ENCODE peak calls at places on chromosomes 11 and 22, in six cellular contexts. S, Y, D, W, V and M are unnamed samples.

GRCh38 chr11:1922411-1923113 is 3.1 kb downstream of the TNNT3 start:
- DNase-seq in S (no peak), Y (no peak), D (no peak), W (no peak), V (no peak), M (peak; percentile 34)

GRCh38 chr11:132987936-132988335 is 544.4 kb downstream of the OPCML start:
- DNase-seq in S (no peak), Y (no peak), D (no peak), W (no peak), V (no peak), M (no peak)

GRCh38 chr11:128411149-128411548 is 176.2 kb downstream of the ETS1 start:
- DNase-seq in S (no peak), Y (no peak), D (no peak), W (no peak), V (no peak), M (no peak)

GRCh38 chr11:69086741-69087524 is 38.2 kb downstream of the TPCN2 start:
- DNase-seq in S (no peak), Y (no peak), D (no peak), W (no peak), V (no peak), M (no peak)

GRCh38 chr11:14373941-14374646 is 15.1 kb upstream of the RRAS2 start:
- DNase-seq in S (no peak), Y (peak; percentile 21), D (no peak), W (peak; percentile 38), V (no peak), M (no peak)

GRCh38 chr22:37492428-37493344 is 6.5 kb upstream of the MFNG start:
- DNase-seq in S (peak; percentile 62), Y (peak; percentile 37), D (peak; percentile 50), W (no peak), V (no peak), M (peak; percentile 57)

GRCh38 chr11:66910016-66910415 is 48.2 kb downstream of the PC start:
- DNase-seq in S (no peak), Y (no peak), D (no peak), W (no peak), V (no peak), M (no peak)

GRCh38 chr22:19361501-19362103 is 69.9 kb downstream of the HIRA start:
- DNase-seq in S (no peak), Y (no peak), D (no peak), W (no peak), V (peak; percentile 82), M (peak; percentile 25)

GRCh38 chr22:46577361-46578249 is 40.2 kb upstream of the CELSR1 start:
- DNase-seq in S (no peak), Y (no peak), D (peak; percentile 27), W (no peak), V (no peak), M (peak; percentile 35)

GRCh38 chr11:102912482-102912830 is 37.7 kb upstream of the MMP12 start:
- DNase-seq in S (no peak), Y (no peak), D (no peak), W (no peak), V (no peak), M (no peak)

GRCh38 chr22:38504731-38505594 is 1.1 kb downstream of the DDX17 start:
- DNase-seq in S (no peak), Y (peak; percentile 55), D (peak; percentile 62), W (peak; percentile 53), V (no peak), M (peak; percentile 72)

GRCh38 chr11:47123094-47123493 is 53.6 kb downstream of the ARFGAP2 start:
- DNase-seq in S (no peak), Y (no peak), D (no peak), W (no peak), V (no peak), M (no peak)

GRCh38 chr22:44724859-44725258 is 22.9 kb downstream of the PRR5 start:
- DNase-seq in S (no peak), Y (no peak), D (no peak), W (no peak), V (no peak), M (no peak)
- TF ChIP-seq CTCF in S (no peak), Y (no peak), D (no peak), W (no peak), V (no peak), M (no peak)

GRCh38 chr22:43862074-43862881 is at the start of gene SULT4A1:
- DNase-seq in S (no peak), Y (no peak), D (peak; percentile 47), W (no peak), V (no peak), M (no peak)
- H3K4me3 ChIP-seq in S (peak within 1 kb of the TSS; percentile 23), Y (no peak within 1 kb of the TSS), D (no peak within 1 kb of the TSS), W (no peak within 1 kb of the TSS), V (no peak within 1 kb of the TSS), M (no peak within 1 kb of the TSS)

GRCh38 chr11:113613619-113614018 is 92.5 kb downstream of the TMPRSS5 start:
- DNase-seq in S (no peak), Y (no peak), D (peak; percentile 37), W (no peak), V (no peak), M (peak; percentile 60)

GRCh38 chr11:113614097-113614496 is 92.0 kb downstream of the TMPRSS5 start:
- DNase-seq in S (no peak), Y (no peak), D (no peak), W (no peak), V (no peak), M (no peak)

GRCh38 chr11:113615098-113615497 is 91.0 kb downstream of the TMPRSS5 start:
- DNase-seq in S (no peak), Y (no peak), D (peak; percentile 45), W (no peak), V (no peak), M (no peak)

GRCh38 chr11:113615773-113616172 is 90.3 kb downstream of the TMPRSS5 start:
- DNase-seq in S (no peak), Y (no peak), D (no peak), W (no peak), V (no peak), M (no peak)

GRCh38 chr11:113618360-113618759 is 87.7 kb downstream of the TMPRSS5 start:
- DNase-seq in S (no peak), Y (no peak), D (no peak), W (no peak), V (no peak), M (no peak)
- TF ChIP-seq MYC in S (no peak), Y (no peak), D (no peak), W (no peak), V (no peak), M (no peak)

GRCh38 chr11:3195251-3196160 is 23.1 kb downstream of the MRGPRG start:
- DNase-seq in S (no peak), Y (peak; percentile 23), D (no peak), W (peak; percentile 20), V (no peak), M (peak; percentile 57)
- TF ChIP-seq CTCF in S (no peak), Y (peak; percentile 52), D (peak; percentile 35), W (peak; percentile 56), V (no peak), M (peak; percentile 35)

DNA sequence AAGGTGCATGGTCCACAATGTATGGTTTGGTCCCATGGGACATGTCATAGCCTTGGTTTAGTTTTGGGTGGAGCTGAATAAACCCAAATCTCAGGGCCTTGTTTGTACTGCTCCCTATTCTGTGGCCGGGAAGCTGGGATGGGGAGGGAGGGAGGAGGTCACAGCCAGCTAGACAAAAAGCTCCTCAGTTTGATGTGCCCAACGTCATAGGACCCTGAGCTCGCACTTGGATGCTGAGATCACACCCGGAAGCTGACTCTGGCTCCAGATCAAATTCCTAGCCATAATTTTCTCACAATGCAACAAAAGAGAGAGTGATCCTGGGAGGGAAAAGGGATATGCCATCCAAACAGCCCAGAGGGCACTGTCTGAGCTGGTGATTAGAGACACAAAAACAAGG is 1.5 kb downstream of the HSPB2 start:
- DNase-seq in S (no peak), Y (peak; percentile 61), D (no peak), W (peak; percentile 46), V (no peak), M (no peak)
- H3K4me3 ChIP-seq in S (no peak overlapping the region), Y (no peak overlapping the region), D (no peak overlapping the region), W (peak overlapping the region; percentile 32), V (no peak overlapping the region), M (no peak overlapping the region)

GRCh38 chr11:72598901-72599300 is 75.3 kb downstream of the PDE2A start:
- DNase-seq in S (peak; percentile 59), Y (peak; percentile 44), D (peak; percentile 54), W (peak; percentile 28), V (no peak), M (no peak)
- TF ChIP-seq MYC in S (no peak), Y (no peak), D (no peak), W (no peak), V (no peak), M (no peak)

DNA sequence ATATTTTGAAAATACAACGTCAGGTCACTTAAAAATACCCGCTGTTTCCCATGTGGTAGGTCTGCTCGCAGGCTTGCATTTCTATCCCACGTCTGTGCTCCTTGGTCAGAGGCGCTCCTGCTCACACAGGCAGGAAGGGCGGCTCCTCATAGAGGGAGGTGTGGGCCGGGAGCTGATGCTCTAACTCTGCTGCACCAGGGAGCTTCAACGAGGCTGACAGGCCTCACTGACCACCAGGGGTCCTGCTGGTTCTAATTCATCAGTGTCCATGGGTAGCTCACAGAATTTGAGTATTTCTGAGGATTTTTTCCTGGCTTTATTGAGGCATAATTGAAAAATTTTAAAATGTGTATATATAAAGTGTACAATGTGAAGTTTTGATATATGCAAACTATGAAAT is 68.5 kb downstream of the PIWIL3 start:
- DNase-seq in S (no peak), Y (peak; percentile 40), D (peak; percentile 54), W (peak; percentile 45), V (no peak), M (no peak)
- TF ChIP-seq CTCF in S (peak; percentile 6), Y (peak; percentile 62), D (peak; percentile 58), W (peak; percentile 59), V (no peak), M (peak; percentile 13)

DNA sequence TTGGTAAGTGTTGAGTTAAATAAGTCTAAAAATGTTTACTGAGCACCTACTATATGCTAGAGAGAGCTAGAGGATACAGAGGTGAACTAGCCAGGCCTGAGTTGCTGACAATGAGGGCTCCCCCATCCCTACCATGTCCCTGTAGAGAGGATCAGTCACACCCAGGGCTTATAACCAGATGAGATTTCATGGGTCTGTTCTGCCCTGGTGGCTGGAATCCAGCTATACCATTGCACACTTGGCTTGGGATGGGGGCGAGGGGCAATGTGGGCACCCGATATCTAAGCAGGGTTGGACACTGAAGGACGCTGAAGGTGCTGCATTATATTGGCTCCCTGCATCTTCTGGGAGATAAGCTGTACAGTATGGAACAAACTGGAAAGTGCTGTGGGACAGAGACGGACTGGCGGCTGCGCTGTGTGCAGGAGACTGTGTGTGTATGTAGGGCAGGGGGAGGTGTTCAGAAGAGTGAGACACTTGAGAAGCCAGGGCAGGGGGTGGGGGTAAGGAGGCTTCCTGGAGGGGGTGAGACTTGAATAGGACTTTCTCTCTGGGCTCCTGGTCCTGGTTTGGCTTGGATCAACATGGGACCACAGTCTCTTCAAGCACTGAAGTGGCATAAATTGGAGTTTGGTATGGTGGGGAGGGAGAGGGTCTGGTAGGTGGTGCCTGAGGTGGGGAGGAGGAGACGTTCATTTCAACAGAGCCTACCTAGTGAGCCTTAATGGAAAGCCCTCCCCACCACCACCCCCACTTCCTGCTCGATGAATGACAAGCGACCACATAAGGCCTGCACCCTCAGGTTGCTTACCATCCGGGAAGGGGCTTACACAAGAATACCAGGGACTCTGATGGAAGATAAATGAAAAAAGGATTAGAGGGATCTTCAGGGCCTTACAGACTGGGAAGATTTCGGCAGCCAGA is 1.8 kb downstream of the CD82 start:
- DNase-seq in S (no peak), Y (no peak), D (no peak), W (no peak), V (no peak), M (peak; percentile 44)
- H3K4me3 ChIP-seq in S (no peak overlapping the region), Y (no peak overlapping the region), D (no peak overlapping the region), W (no peak overlapping the region), V (peak overlapping the region; percentile 89), M (peak overlapping the region; percentile 89)